ENCODE peak calls at places on chromosomes 4 and X, in six cellular contexts. E, K, I, C, P and Q are unnamed samples.

GRCh38 chrX:115459883-115460564 is 101.0 kb upstream of the PLS3 start:
- DNase-seq in C (no peak), I (no peak), P (no peak), E (no peak), K (no peak), Q (no peak)

GRCh38 chr4:167032876-167033275 is 201.4 kb downstream of the SPOCK3 start:
- DNase-seq in P (no peak), I (peak), E (no peak), C (no peak), K (no peak), Q (no peak)

GRCh38 chr4:15233626-15234025 is 194.2 kb upstream of the C1QTNF7 start:
- DNase-seq in E (peak), C (no peak), P (no peak), K (no peak), I (no peak), Q (no peak)

GRCh38 chrX:22603060-22603459 is 330.3 kb downstream of the CBLL2 start:
- DNase-seq in P (no peak), C (no peak), E (no peak), I (no peak), K (no peak), Q (no peak)

GRCh38 chr4:98929341-98930267 is 671 bp upstream of the EIF4E start:
- DNase-seq in E (peak), I (peak), K (peak), C (peak), P (peak), Q (peak)

GRCh38 chrX:110061138-110061537 is 58.2 kb downstream of the TMEM164 start:
- DNase-seq in E (no peak), I (no peak), C (no peak), P (no peak), K (no peak), Q (no peak)

GRCh38 chrX:45767021-45767491 is 566.4 kb upstream of the DIPK2B start:
- DNase-seq in C (no peak), K (no peak), I (no peak), P (no peak), E (no peak), Q (no peak)

GRCh38 chr4:17701146-17701859 is 80.1 kb downstream of the FAM184B start:
- DNase-seq in E (no peak), P (no peak), C (no peak), K (no peak), I (no peak), Q (no peak)

GRCh38 chrX:136750364-136750763 is 30.4 kb downstream of the ARHGEF6 start:
- DNase-seq in E (peak), K (no peak), I (no peak), P (no peak), C (no peak), Q (no peak)

GRCh38 chr4:156805696-156806095 is 165.9 kb downstream of the PDGFC start:
- DNase-seq in E (no peak), K (no peak), P (no peak), C (no peak), I (no peak), Q (no peak)

GRCh38 chr4:41569957-41570356 is 32.0 kb downstream of the LIMCH1 start:
- DNase-seq in C (no peak), K (no peak), I (no peak), E (no peak), P (peak), Q (no peak)

GRCh38 chr4:127001898-127002297 is 630.9 kb upstream of the INTU start:
- DNase-seq in I (no peak), C (no peak), P (no peak), K (no peak), E (no peak), Q (no peak)

GRCh38 chr4:114249561-114250356 is 270.3 kb upstream of the ARSJ start:
- DNase-seq in E (no peak), P (no peak), I (no peak), C (no peak), K (no peak), Q (no peak)